ENCODE peak calls at places on chromosomes 5 and 9, in seven cellular contexts. One of them, this sample, is unnamed.

GRCh38 chr5:177497297-177498012 is at the start of gene PDLIM7:
- DNase-seq in transverse colon: peak; percentile 97
- DNase-seq in endothelial cell of umbilical vein: peak; percentile 98
- DNase-seq in CD4-positive, CD25-positive, alpha-beta regulatory T cell: peak; percentile 92
- DNase-seq in left ventricle myocardium inferior: peak; percentile 96
- DNase-seq in mesenchymal stem cell: peak; percentile 97
- DNase-seq in CD8-positive, alpha-beta T cell: peak; percentile 90
- DNase-seq in this sample: peak; percentile 97

GRCh38 chr5:86461169-86461956 is 156.4 kb upstream of the COX7C start:
- DNase-seq in transverse colon: no peak
- DNase-seq in endothelial cell of umbilical vein: no peak
- DNase-seq in CD4-positive, CD25-positive, alpha-beta regulatory T cell: no peak
- DNase-seq in left ventricle myocardium inferior: no peak
- DNase-seq in mesenchymal stem cell: peak; percentile 13
- DNase-seq in CD8-positive, alpha-beta T cell: no peak
- DNase-seq in this sample: no peak

GRCh38 chr5:123209163-123210013 is 120.3 kb downstream of the PRDM6 start:
- DNase-seq in transverse colon: no peak
- DNase-seq in endothelial cell of umbilical vein: peak; percentile 59
- DNase-seq in CD4-positive, CD25-positive, alpha-beta regulatory T cell: no peak
- DNase-seq in left ventricle myocardium inferior: no peak
- DNase-seq in mesenchymal stem cell: peak; percentile 92
- DNase-seq in CD8-positive, alpha-beta T cell: no peak
- DNase-seq in this sample: no peak

GRCh38 chr5:170262061-170262764 is 29.4 kb downstream of the C5orf58 start:
- DNase-seq in transverse colon: no peak
- DNase-seq in endothelial cell of umbilical vein: no peak
- DNase-seq in CD4-positive, CD25-positive, alpha-beta regulatory T cell: peak; percentile 86
- DNase-seq in left ventricle myocardium inferior: no peak
- DNase-seq in mesenchymal stem cell: no peak
- DNase-seq in CD8-positive, alpha-beta T cell: no peak
- DNase-seq in this sample: no peak

GRCh38 chr9:79524266-79524665 is 47.5 kb upstream of the TLE4 start:
- DNase-seq in transverse colon: no peak
- DNase-seq in endothelial cell of umbilical vein: no peak
- DNase-seq in CD4-positive, CD25-positive, alpha-beta regulatory T cell: no peak
- DNase-seq in left ventricle myocardium inferior: no peak
- DNase-seq in mesenchymal stem cell: peak; percentile 30
- DNase-seq in CD8-positive, alpha-beta T cell: no peak
- DNase-seq in this sample: no peak

GRCh38 chr5:62001640-62002039 is 304.4 kb upstream of the KIF2A start:
- DNase-seq in transverse colon: no peak
- DNase-seq in endothelial cell of umbilical vein: no peak
- DNase-seq in CD4-positive, CD25-positive, alpha-beta regulatory T cell: no peak
- DNase-seq in left ventricle myocardium inferior: no peak
- DNase-seq in mesenchymal stem cell: no peak
- DNase-seq in CD8-positive, alpha-beta T cell: no peak
- DNase-seq in this sample: no peak

GRCh38 chr5:62310426-62311105 is 4.6 kb downstream of the KIF2A start:
- DNase-seq in transverse colon: no peak
- DNase-seq in endothelial cell of umbilical vein: no peak
- DNase-seq in CD4-positive, CD25-positive, alpha-beta regulatory T cell: no peak
- DNase-seq in left ventricle myocardium inferior: no peak
- DNase-seq in mesenchymal stem cell: no peak
- DNase-seq in CD8-positive, alpha-beta T cell: no peak
- DNase-seq in this sample: no peak

GRCh38 chr5:40743771-40744170 is 12.0 kb downstream of the TTC33 start:
- DNase-seq in transverse colon: no peak
- DNase-seq in endothelial cell of umbilical vein: no peak
- DNase-seq in CD4-positive, CD25-positive, alpha-beta regulatory T cell: no peak
- DNase-seq in left ventricle myocardium inferior: no peak
- DNase-seq in mesenchymal stem cell: no peak
- DNase-seq in CD8-positive, alpha-beta T cell: no peak
- DNase-seq in this sample: no peak

GRCh38 chr9:90734631-90735030 is 67.0 kb upstream of the SYK start:
- DNase-seq in transverse colon: no peak
- DNase-seq in endothelial cell of umbilical vein: no peak
- DNase-seq in CD4-positive, CD25-positive, alpha-beta regulatory T cell: no peak
- DNase-seq in left ventricle myocardium inferior: no peak
- DNase-seq in mesenchymal stem cell: no peak
- DNase-seq in CD8-positive, alpha-beta T cell: no peak
- DNase-seq in this sample: no peak

GRCh38 chr5:178483620-178484019 is 106.6 kb downstream of the COL23A1 start:
- DNase-seq in transverse colon: peak; percentile 30
- DNase-seq in endothelial cell of umbilical vein: no peak
- DNase-seq in CD4-positive, CD25-positive, alpha-beta regulatory T cell: peak; percentile 65
- DNase-seq in left ventricle myocardium inferior: peak; percentile 32
- DNase-seq in mesenchymal stem cell: no peak
- DNase-seq in CD8-positive, alpha-beta T cell: peak; percentile 31
- DNase-seq in this sample: peak; percentile 31

GRCh38 chr9:137168575-137168906 is 1.3 kb downstream of the LRRC26 start:
- DNase-seq in transverse colon: no peak
- DNase-seq in endothelial cell of umbilical vein: no peak
- DNase-seq in CD4-positive, CD25-positive, alpha-beta regulatory T cell: no peak
- DNase-seq in left ventricle myocardium inferior: no peak
- DNase-seq in mesenchymal stem cell: no peak
- DNase-seq in CD8-positive, alpha-beta T cell: no peak
- DNase-seq in this sample: no peak

GRCh38 chr9:86187121-86187520 is 72.3 kb downstream of the C9orf153 start:
- DNase-seq in transverse colon: no peak
- DNase-seq in endothelial cell of umbilical vein: no peak
- DNase-seq in CD4-positive, CD25-positive, alpha-beta regulatory T cell: no peak
- DNase-seq in left ventricle myocardium inferior: no peak
- DNase-seq in mesenchymal stem cell: no peak
- DNase-seq in CD8-positive, alpha-beta T cell: no peak
- DNase-seq in this sample: no peak

GRCh38 chr5:172038167-172038566 is 31.7 kb upstream of the FBXW11 start:
- DNase-seq in transverse colon: no peak
- DNase-seq in endothelial cell of umbilical vein: no peak
- DNase-seq in CD4-positive, CD25-positive, alpha-beta regulatory T cell: no peak
- DNase-seq in left ventricle myocardium inferior: no peak
- DNase-seq in mesenchymal stem cell: no peak
- DNase-seq in CD8-positive, alpha-beta T cell: no peak
- DNase-seq in this sample: no peak

GRCh38 chr9:101486693-101487442 is 46.8 kb upstream of the RNF20 start:
- DNase-seq in transverse colon: peak; percentile 68
- DNase-seq in endothelial cell of umbilical vein: peak; percentile 6
- DNase-seq in CD4-positive, CD25-positive, alpha-beta regulatory T cell: no peak
- DNase-seq in left ventricle myocardium inferior: peak; percentile 46
- DNase-seq in mesenchymal stem cell: peak; percentile 72
- DNase-seq in CD8-positive, alpha-beta T cell: no peak
- DNase-seq in this sample: peak; percentile 74

GRCh38 chr5:151480859-151481258 is 33.5 kb downstream of the SLC36A1 start:
- DNase-seq in transverse colon: no peak
- DNase-seq in endothelial cell of umbilical vein: no peak
- DNase-seq in CD4-positive, CD25-positive, alpha-beta regulatory T cell: no peak
- DNase-seq in left ventricle myocardium inferior: no peak
- DNase-seq in mesenchymal stem cell: peak; percentile 59
- DNase-seq in CD8-positive, alpha-beta T cell: no peak
- DNase-seq in this sample: no peak

GRCh38 chr9:127612993-127613954 is 1.2 kb downstream of the STXBP1 start:
- DNase-seq in transverse colon: peak; percentile 54
- DNase-seq in endothelial cell of umbilical vein: peak; percentile 70
- DNase-seq in CD4-positive, CD25-positive, alpha-beta regulatory T cell: peak; percentile 43
- DNase-seq in left ventricle myocardium inferior: peak; percentile 82
- DNase-seq in mesenchymal stem cell: peak; percentile 71
- DNase-seq in CD8-positive, alpha-beta T cell: peak; percentile 27
- DNase-seq in this sample: peak; percentile 61

GRCh38 chr5:56085205-56085604 is 90.4 kb upstream of the IL6ST start:
- DNase-seq in transverse colon: no peak
- DNase-seq in endothelial cell of umbilical vein: peak; percentile 88
- DNase-seq in CD4-positive, CD25-positive, alpha-beta regulatory T cell: no peak
- DNase-seq in left ventricle myocardium inferior: no peak
- DNase-seq in mesenchymal stem cell: peak; percentile 85
- DNase-seq in CD8-positive, alpha-beta T cell: no peak
- DNase-seq in this sample: no peak

GRCh38 chr5:1886634-1887399 is 4.1 kb upstream of the IRX4 start:
- DNase-seq in transverse colon: no peak
- DNase-seq in endothelial cell of umbilical vein: no peak
- DNase-seq in CD4-positive, CD25-positive, alpha-beta regulatory T cell: no peak
- DNase-seq in left ventricle myocardium inferior: no peak
- DNase-seq in mesenchymal stem cell: no peak
- DNase-seq in CD8-positive, alpha-beta T cell: no peak
- DNase-seq in this sample: no peak

GRCh38 chr9:120436937-120437592 is 142.9 kb downstream of the CDK5RAP2 start:
- DNase-seq in transverse colon: peak; percentile 14
- DNase-seq in endothelial cell of umbilical vein: no peak
- DNase-seq in CD4-positive, CD25-positive, alpha-beta regulatory T cell: no peak
- DNase-seq in left ventricle myocardium inferior: peak; percentile 44
- DNase-seq in mesenchymal stem cell: no peak
- DNase-seq in CD8-positive, alpha-beta T cell: no peak
- DNase-seq in this sample: no peak

GRCh38 chr5:121993191-121993590 is 31.4 kb downstream of the SRFBP1 start:
- DNase-seq in transverse colon: no peak
- DNase-seq in endothelial cell of umbilical vein: no peak
- DNase-seq in CD4-positive, CD25-positive, alpha-beta regulatory T cell: no peak
- DNase-seq in left ventricle myocardium inferior: no peak
- DNase-seq in mesenchymal stem cell: no peak
- DNase-seq in CD8-positive, alpha-beta T cell: no peak
- DNase-seq in this sample: no peak

GRCh38 chr5:116947691-116948528 is 373.3 kb upstream of the SEMA6A start:
- DNase-seq in transverse colon: peak; percentile 77
- DNase-seq in endothelial cell of umbilical vein: peak; percentile 8
- DNase-seq in CD4-positive, CD25-positive, alpha-beta regulatory T cell: peak; percentile 7
- DNase-seq in left ventricle myocardium inferior: peak; percentile 45
- DNase-seq in mesenchymal stem cell: peak; percentile 45
- DNase-seq in CD8-positive, alpha-beta T cell: peak; percentile 15
- DNase-seq in this sample: peak; percentile 87

GRCh38 chr5:55601209-55601618 is 66.5 kb upstream of the PLPP1 start:
- DNase-seq in transverse colon: peak; percentile 85
- DNase-seq in endothelial cell of umbilical vein: peak; percentile 83
- DNase-seq in CD4-positive, CD25-positive, alpha-beta regulatory T cell: no peak
- DNase-seq in left ventricle myocardium inferior: peak; percentile 80
- DNase-seq in mesenchymal stem cell: peak; percentile 93
- DNase-seq in CD8-positive, alpha-beta T cell: no peak
- DNase-seq in this sample: peak; percentile 66

GRCh38 chr5:173573126-173573960 is 43.1 kb downstream of the BOD1 start:
- DNase-seq in transverse colon: peak; percentile 70
- DNase-seq in endothelial cell of umbilical vein: peak; percentile 65
- DNase-seq in CD4-positive, CD25-positive, alpha-beta regulatory T cell: peak; percentile 39
- DNase-seq in left ventricle myocardium inferior: peak; percentile 80
- DNase-seq in mesenchymal stem cell: peak; percentile 69
- DNase-seq in CD8-positive, alpha-beta T cell: peak; percentile 47
- DNase-seq in this sample: peak; percentile 85

DNA sequence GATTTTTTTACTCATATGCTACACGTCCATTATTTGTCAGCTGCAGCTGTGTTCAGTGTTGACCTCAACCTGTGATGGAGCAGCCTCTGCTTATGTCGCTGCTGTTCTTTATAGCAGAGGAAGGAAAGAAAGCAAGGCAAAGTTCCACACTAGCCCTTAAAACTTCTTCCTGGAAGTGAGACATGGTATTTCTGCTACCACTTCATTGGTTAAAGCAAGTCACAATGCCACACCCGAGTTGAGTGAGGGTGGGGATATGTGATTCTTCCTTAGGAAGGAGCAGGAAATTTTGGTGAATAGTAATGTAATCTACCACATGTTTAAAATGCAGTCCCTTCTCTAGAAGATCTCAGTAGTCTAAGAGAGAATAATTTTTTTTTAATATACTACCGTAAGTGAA is 224.8 kb upstream of the DMRT1 start:
- DNase-seq in transverse colon: no peak
- DNase-seq in endothelial cell of umbilical vein: peak; percentile 16
- DNase-seq in CD4-positive, CD25-positive, alpha-beta regulatory T cell: no peak
- DNase-seq in left ventricle myocardium inferior: no peak
- DNase-seq in mesenchymal stem cell: no peak
- DNase-seq in CD8-positive, alpha-beta T cell: no peak
- DNase-seq in this sample: no peak
- H3K4me1 ChIP-seq in transverse colon: peaks cover 28% of the 10 kb centered on the region
- H3K4me1 ChIP-seq in endothelial cell of umbilical vein: peaks cover 11% of the 10 kb centered on the region
- H3K4me1 ChIP-seq in CD4-positive, CD25-positive, alpha-beta regulatory T cell: no peaks in the 10 kb centered on the region
- H3K4me1 ChIP-seq in left ventricle myocardium inferior: peaks cover 93% of the 10 kb centered on the region
- H3K4me1 ChIP-seq in mesenchymal stem cell: peaks cover 2% of the 10 kb centered on the region
- H3K4me1 ChIP-seq in CD8-positive, alpha-beta T cell: no peaks in the 10 kb centered on the region
- H3K4me1 ChIP-seq in this sample: no peaks in the 10 kb centered on the region

GRCh38 chr9:92767078-92768054 is 2.7 kb upstream of the BICD2 start:
- DNase-seq in transverse colon: no peak
- DNase-seq in endothelial cell of umbilical vein: no peak
- DNase-seq in CD4-positive, CD25-positive, alpha-beta regulatory T cell: no peak
- DNase-seq in left ventricle myocardium inferior: no peak
- DNase-seq in mesenchymal stem cell: no peak
- DNase-seq in CD8-positive, alpha-beta T cell: no peak
- DNase-seq in this sample: no peak
- H3K27ac ChIP-seq in transverse colon: no peak overlapping the region
- H3K27ac ChIP-seq in endothelial cell of umbilical vein: no peak overlapping the region
- H3K27ac ChIP-seq in CD4-positive, CD25-positive, alpha-beta regulatory T cell: no peak overlapping the region
- H3K27ac ChIP-seq in left ventricle myocardium inferior: no peak overlapping the region
- H3K27ac ChIP-seq in mesenchymal stem cell: no peak overlapping the region
- H3K27ac ChIP-seq in CD8-positive, alpha-beta T cell: no peak overlapping the region
- H3K27ac ChIP-seq in this sample: no peak overlapping the region

GRCh38 chr5:137733922-137734695 is 1.8 kb downstream of the KLHL3 start:
- DNase-seq in transverse colon: no peak
- DNase-seq in endothelial cell of umbilical vein: peak; percentile 76
- DNase-seq in CD4-positive, CD25-positive, alpha-beta regulatory T cell: peak; percentile 0
- DNase-seq in left ventricle myocardium inferior: no peak
- DNase-seq in mesenchymal stem cell: peak; percentile 6
- DNase-seq in CD8-positive, alpha-beta T cell: no peak
- DNase-seq in this sample: no peak
- H3K4me3 ChIP-seq in transverse colon: no peak overlapping the region
- H3K4me3 ChIP-seq in endothelial cell of umbilical vein: peak overlapping the region; percentile 64
- H3K4me3 ChIP-seq in CD4-positive, CD25-positive, alpha-beta regulatory T cell: peak overlapping the region; percentile 94
- H3K4me3 ChIP-seq in left ventricle myocardium inferior: peak overlapping the region; percentile 68
- H3K4me3 ChIP-seq in mesenchymal stem cell: peak overlapping the region; percentile 82
- H3K4me3 ChIP-seq in CD8-positive, alpha-beta T cell: peak overlapping the region; percentile 83
- H3K4me3 ChIP-seq in this sample: no peak overlapping the region

GRCh38 chr9:37452611-37453010 is 12.6 kb downstream of the ZBTB5 start:
- DNase-seq in transverse colon: no peak
- DNase-seq in endothelial cell of umbilical vein: no peak
- DNase-seq in CD4-positive, CD25-positive, alpha-beta regulatory T cell: no peak
- DNase-seq in left ventricle myocardium inferior: no peak
- DNase-seq in mesenchymal stem cell: no peak
- DNase-seq in CD8-positive, alpha-beta T cell: no peak
- DNase-seq in this sample: no peak

GRCh38 chr9:37454238-37454637 is 11.0 kb downstream of the ZBTB5 start:
- DNase-seq in transverse colon: no peak
- DNase-seq in endothelial cell of umbilical vein: no peak
- DNase-seq in CD4-positive, CD25-positive, alpha-beta regulatory T cell: no peak
- DNase-seq in left ventricle myocardium inferior: no peak
- DNase-seq in mesenchymal stem cell: no peak
- DNase-seq in CD8-positive, alpha-beta T cell: no peak
- DNase-seq in this sample: no peak

GRCh38 chr9:37455884-37456647 is 9.2 kb downstream of the ZBTB5 start:
- DNase-seq in transverse colon: no peak
- DNase-seq in endothelial cell of umbilical vein: no peak
- DNase-seq in CD4-positive, CD25-positive, alpha-beta regulatory T cell: no peak
- DNase-seq in left ventricle myocardium inferior: no peak
- DNase-seq in mesenchymal stem cell: no peak
- DNase-seq in CD8-positive, alpha-beta T cell: no peak
- DNase-seq in this sample: no peak

GRCh38 chr9:37451628-37452027 is 13.6 kb downstream of the ZBTB5 start:
- DNase-seq in transverse colon: no peak
- DNase-seq in endothelial cell of umbilical vein: no peak
- DNase-seq in CD4-positive, CD25-positive, alpha-beta regulatory T cell: no peak
- DNase-seq in left ventricle myocardium inferior: no peak
- DNase-seq in mesenchymal stem cell: no peak
- DNase-seq in CD8-positive, alpha-beta T cell: no peak
- DNase-seq in this sample: no peak

DNA sequence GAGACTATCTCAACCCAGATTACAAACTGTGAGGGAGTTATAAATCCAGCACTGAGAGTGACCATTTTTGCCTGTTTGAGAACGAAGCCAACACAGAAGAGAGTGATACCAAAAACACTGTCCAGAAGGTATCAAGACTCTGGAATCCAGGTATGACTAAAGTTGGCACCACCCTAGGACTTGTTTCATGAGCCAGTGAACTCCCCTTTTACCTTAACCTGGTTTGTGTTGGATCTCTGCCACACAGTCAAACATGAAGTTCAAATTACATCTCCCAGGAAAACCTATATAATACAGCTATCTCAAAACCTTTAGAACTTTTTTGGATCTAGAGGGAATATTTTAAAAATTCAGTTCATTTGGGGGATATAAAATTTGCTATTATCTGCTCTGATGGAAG is 11.4 kb downstream of the ZBTB5 start:
- DNase-seq in transverse colon: no peak
- DNase-seq in endothelial cell of umbilical vein: no peak
- DNase-seq in CD4-positive, CD25-positive, alpha-beta regulatory T cell: no peak
- DNase-seq in left ventricle myocardium inferior: no peak
- DNase-seq in mesenchymal stem cell: no peak
- DNase-seq in CD8-positive, alpha-beta T cell: no peak
- DNase-seq in this sample: no peak
- H3K4me1 ChIP-seq in transverse colon: peaks cover 6% of the 10 kb centered on the region
- H3K4me1 ChIP-seq in endothelial cell of umbilical vein: no peaks in the 10 kb centered on the region
- H3K4me1 ChIP-seq in CD4-positive, CD25-positive, alpha-beta regulatory T cell: no peaks in the 10 kb centered on the region
- H3K4me1 ChIP-seq in left ventricle myocardium inferior: peaks cover 20% of the 10 kb centered on the region
- H3K4me1 ChIP-seq in mesenchymal stem cell: peaks cover 4% of the 10 kb centered on the region
- H3K4me1 ChIP-seq in CD8-positive, alpha-beta T cell: no peaks in the 10 kb centered on the region
- H3K4me1 ChIP-seq in this sample: peaks cover 11% of the 10 kb centered on the region

This sample was measured in testis.